ENCODE peak calls at places on chromosomes 2 and 18, in five cellular contexts. N is CD8-positive, alpha-beta T cell; H is upper lobe of right lung; E is transverse colon; X is AG10803. M is an unnamed sample.

GRCh38 chr2:128635361-128635900 is 316.8 kb upstream of the HS6ST1 start:
- DNase-seq in X (no peak), N (no peak), H (peak), E (no peak), M (peak)

GRCh38 chr18:32308493-32309120 is 118.8 kb downstream of the MEP1B start:
- DNase-seq in H (no peak), N (no peak), E (no peak), X (peak), M (peak)

GRCh38 chr2:191013876-191014652 is at the start of gene STAT1:
- DNase-seq in H (peak), N (peak), X (peak), E (peak), M (peak)

GRCh38 chr18:51514128-51514527 is 316.6 kb upstream of the MEX3C start:
- DNase-seq in E (no peak), N (no peak), H (no peak), X (no peak), M (no peak)

GRCh38 chr2:178237488-178238143 is 43.3 kb downstream of the OSBPL6 start:
- DNase-seq in E (no peak), X (no peak), H (no peak), N (no peak), M (peak)

GRCh38 chr2:102122909-102123308 is 19.6 kb upstream of the IL1R1 start:
- DNase-seq in N (no peak), H (no peak), E (no peak), X (no peak), M (no peak)

GRCh38 chr18:220708-221107 is 47.1 kb downstream of the THOC1 start:
- DNase-seq in N (no peak), E (no peak), X (no peak), H (no peak), M (no peak)

GRCh38 chr2:175837046-175837445 is 165.0 kb downstream of the LNPK start:
- DNase-seq in E (no peak), N (no peak), H (no peak), X (peak), M (peak)

GRCh38 chr2:149077861-149078260 is 39.4 kb downstream of the LYPD6B start:
- DNase-seq in H (no peak), E (no peak), X (no peak), N (no peak), M (no peak)

GRCh38 chr2:202056611-202057010 is 16.4 kb upstream of the KIAA2012 start:
- DNase-seq in N (no peak), X (no peak), E (no peak), H (no peak), M (peak)

GRCh38 chr2:9101763-9102425 is 98.4 kb upstream of the MBOAT2 start:
- DNase-seq in E (no peak), X (no peak), H (no peak), N (no peak), M (no peak)

GRCh38 chr18:24138884-24139616 is at the start of gene CABYR:
- DNase-seq in E (peak), H (peak), N (peak), X (peak), M (peak)

GRCh38 chr18:28185121-28185520 is 8.2 kb upstream of the CDH2 start:
- DNase-seq in X (no peak), N (no peak), H (no peak), E (no peak), M (no peak)

GRCh38 chr2:121960251-121960650 is 204.8 kb downstream of the TSN start:
- DNase-seq in X (no peak), N (no peak), E (no peak), H (no peak), M (no peak)

GRCh38 chr2:43405829-43406228 is 179.4 kb upstream of the ZFP36L2 start:
- DNase-seq in N (no peak), X (peak), E (no peak), H (no peak), M (no peak)

GRCh38 chr2:7673843-7674242 is 756.6 kb downstream of the RNF144A start:
- DNase-seq in E (no peak), X (peak), N (no peak), H (no peak), M (peak)

GRCh38 chr2:168272225-168272624 is 24.8 kb upstream of the STK39 start:
- DNase-seq in X (no peak), H (no peak), E (no peak), N (no peak), M (no peak)

GRCh38 chr2:12504443-12504842 is 212.3 kb upstream of the TRIB2 start:
- DNase-seq in X (peak), N (no peak), E (no peak), H (no peak), M (peak)

GRCh38 chr2:108412995-108413726 is 35.4 kb downstream of the SULT1C4 start:
- DNase-seq in N (no peak), E (no peak), X (peak), H (no peak), M (peak)

DNA sequence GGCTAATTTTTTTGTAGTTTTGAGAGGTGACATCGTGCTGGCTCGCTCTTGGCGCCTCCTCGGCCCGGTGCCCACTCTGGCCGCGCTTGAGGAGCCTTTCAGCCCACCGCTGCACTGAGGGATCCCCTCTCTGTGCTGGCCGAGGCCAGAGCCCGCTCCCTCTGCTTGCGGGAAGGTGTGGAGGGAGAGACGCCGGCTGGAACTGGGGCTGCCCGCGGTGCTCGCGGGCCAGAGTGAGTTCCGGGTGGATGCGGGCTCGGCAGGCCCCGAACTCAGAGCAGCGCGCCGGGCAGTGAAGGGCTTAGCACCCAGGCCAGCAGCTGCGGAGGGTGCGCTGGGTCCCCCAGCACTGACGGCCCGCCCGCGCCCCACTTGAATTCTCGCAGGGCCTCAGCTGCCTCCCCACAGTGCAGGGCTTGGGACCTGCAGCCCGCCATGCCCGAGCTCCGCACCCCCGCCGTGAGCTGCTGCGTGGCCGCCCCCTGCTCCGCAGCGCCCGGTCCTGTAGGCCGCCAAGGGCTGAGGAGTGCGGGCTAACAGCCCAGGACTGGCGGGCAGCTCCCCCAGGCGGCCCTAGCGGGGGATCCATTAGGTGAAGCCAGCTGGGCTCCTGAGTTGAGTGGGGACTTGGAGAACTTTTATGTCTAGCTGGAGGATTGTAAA is 113.2 kb upstream of the ZSWIM2 start:
- DNase-seq in E (no peak), H (no peak), N (no peak), X (no peak), M (no peak)
- TF ChIP-seq CTCF in E (no peak), H (no peak), N (no peak), X (no peak), M (no peak)

DNA sequence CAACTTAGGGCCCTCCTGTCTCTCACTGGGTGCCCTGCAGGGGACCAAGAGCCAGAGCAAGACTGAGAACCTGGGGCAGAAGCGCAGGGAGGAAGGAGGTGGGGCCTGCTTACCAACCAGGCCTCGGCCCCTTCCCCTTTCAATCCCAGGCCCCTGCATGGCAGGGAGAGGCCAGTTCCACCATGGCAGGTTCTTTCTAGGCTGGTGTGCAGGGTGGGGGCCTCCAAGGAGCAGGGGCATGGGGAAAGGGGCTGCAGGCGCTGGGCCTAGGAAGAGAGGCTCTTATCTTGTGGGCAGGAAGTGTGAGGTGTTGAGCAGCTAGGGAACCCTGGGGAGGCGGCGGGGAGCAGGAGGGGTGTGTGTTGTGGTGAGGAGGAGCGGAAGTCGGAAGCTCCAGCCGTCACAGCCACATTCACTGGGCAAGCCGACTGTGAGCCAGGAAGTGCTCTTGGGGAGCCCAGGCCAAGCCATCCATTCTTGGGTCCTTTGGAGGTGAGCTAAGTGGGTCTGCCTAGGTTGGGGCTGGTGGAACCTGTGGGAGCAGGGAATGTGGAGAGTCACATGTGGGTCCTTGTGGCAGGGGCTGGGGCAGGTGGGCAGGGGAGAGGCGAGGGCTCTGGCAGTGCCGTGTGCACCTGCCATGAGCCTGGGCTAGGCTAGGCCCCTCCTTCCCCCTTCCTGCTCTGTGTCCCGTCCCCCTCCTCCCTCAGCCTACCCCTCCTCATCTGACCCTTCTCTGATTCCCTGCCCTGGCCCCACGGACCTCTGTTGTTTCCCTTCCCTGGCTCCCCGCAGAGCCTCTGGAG is at the start of gene PSD4:
- DNase-seq in E (peak), N (peak), H (peak), X (no peak), M (no peak)
- H3K4me3 ChIP-seq in E (peak), N (peak), H (peak), X (no peak), M (no peak)

GRCh38 chr2:27409321-27410073 is at the start of gene PPM1G:
- DNase-seq in E (peak), H (peak), X (peak), N (peak), M (peak)
- TF ChIP-seq CTCF in E (no peak), H (no peak), X (no peak), N (no peak), M (no peak)

GRCh38 chr2:46347649-46348280 is 50.6 kb downstream of the EPAS1 start:
- DNase-seq in X (no peak), E (no peak), N (no peak), H (no peak), M (no peak)

GRCh38 chr2:46351388-46352141 is 54.4 kb downstream of the EPAS1 start:
- DNase-seq in E (peak), H (no peak), N (peak), X (no peak), M (no peak)

GRCh38 chr2:46352621-46353020 is 55.4 kb downstream of the EPAS1 start:
- DNase-seq in X (no peak), E (no peak), H (no peak), N (no peak), M (no peak)

GRCh38 chr2:46349115-46349547 is 51.9 kb downstream of the EPAS1 start:
- DNase-seq in E (no peak), H (no peak), N (no peak), X (no peak), M (no peak)

GRCh38 chr2:46350030-46350699 is 53.0 kb downstream of the EPAS1 start:
- DNase-seq in H (no peak), N (no peak), X (no peak), E (no peak), M (no peak)
- H3K4me3 ChIP-seq in H (no peak), N (no peak), X (no peak), E (no peak), M (no peak)

GRCh38 chr2:30702694-30703093 is 104.6 kb downstream of the CAPN13 start:
- DNase-seq in H (no peak), N (no peak), X (peak), E (no peak), M (no peak)
- TF ChIP-seq CTCF in H (no peak), N (no peak), X (no peak), E (no peak), M (no peak)

DNA sequence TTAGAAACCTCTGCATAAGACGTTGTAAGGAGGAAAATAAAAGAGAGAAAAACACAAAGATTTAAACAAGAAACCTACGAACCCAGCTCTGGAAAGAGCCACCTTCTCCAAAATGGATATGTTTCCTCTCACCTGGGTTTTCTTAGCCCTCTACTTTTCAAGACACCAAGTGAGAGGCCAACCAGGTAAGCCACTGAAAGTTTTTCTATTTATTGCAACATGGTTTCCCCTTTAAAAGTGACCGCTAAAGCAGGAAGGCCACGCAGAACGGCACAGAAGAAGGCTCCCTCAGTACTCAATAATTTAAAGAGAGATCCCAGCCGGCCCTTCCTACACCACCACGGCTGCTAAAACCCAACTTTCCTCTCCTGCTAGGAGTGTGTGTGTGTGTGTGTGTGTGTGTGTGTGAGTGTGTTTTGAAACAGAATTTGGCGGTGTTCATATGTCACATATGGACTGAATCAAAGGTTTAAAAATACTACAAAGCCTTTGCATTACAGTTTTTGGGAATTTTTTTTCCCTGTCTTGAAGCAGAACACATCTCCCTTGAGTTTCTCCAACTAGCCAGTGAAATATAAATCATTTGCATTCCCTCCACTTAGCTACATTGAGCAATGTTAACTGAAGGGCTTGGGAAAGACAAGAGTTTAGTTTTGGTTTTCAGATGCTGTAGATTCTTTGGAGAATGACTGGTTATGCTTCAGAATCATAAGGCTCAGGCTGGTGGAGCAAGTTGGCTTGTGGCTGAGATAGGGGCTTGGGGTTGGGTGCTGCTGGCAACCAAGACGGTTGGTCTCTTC is 1.1 kb downstream of the NRP2 start:
- DNase-seq in X (peak), H (no peak), E (no peak), N (no peak), M (peak)
- H3K4me3 ChIP-seq in X (peak), H (peak), E (peak), N (no peak), M (peak)

GRCh38 chr2:239822146-239822945 is 202.8 kb downstream of the NDUFA10 start:
- DNase-seq in E (no peak), H (peak), X (no peak), N (no peak), M (no peak)

GRCh38 chr2:239819091-239819973 is 205.8 kb downstream of the NDUFA10 start:
- DNase-seq in H (peak), E (no peak), X (no peak), N (no peak), M (no peak)

GRCh38 chr2:239819974-239820555 is 205.1 kb downstream of the NDUFA10 start:
- DNase-seq in H (peak), N (no peak), X (no peak), E (no peak), M (peak)

GRCh38 chr2:239821694-239822075 is 203.5 kb downstream of the NDUFA10 start:
- DNase-seq in X (no peak), H (peak), N (no peak), E (no peak), M (no peak)

GRCh38 chr2:239820836-239821693 is 204.1 kb downstream of the NDUFA10 start:
- DNase-seq in N (no peak), H (peak), X (no peak), E (no peak), M (no peak)
- TF ChIP-seq CTCF in N (no peak), H (no peak), X (no peak), E (no peak), M (no peak)

DNA sequence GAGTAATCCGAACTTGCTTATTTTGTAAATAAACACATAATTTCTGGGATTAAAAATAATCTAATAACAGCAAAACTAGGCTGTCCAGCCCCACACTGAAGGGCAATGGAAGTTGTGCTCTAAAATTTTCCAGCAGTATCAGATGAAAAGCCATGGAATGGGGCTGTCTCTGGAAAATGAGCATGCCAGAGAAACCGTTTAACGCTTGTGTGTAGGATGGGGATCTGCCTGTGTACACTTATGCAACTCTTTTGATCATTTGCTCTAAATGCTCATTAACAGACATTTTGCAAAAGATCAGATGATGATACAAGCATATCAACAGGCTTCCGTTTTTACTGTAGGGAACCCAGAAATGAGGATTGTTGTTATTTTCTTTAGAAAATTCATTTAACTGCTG is 177.6 kb downstream of the SLC8A1 start:
- DNase-seq in E (no peak), X (no peak), N (no peak), H (no peak), M (no peak)
- H3K4me3 ChIP-seq in E (no peak), X (no peak), N (no peak), H (no peak), M (no peak)

DNA sequence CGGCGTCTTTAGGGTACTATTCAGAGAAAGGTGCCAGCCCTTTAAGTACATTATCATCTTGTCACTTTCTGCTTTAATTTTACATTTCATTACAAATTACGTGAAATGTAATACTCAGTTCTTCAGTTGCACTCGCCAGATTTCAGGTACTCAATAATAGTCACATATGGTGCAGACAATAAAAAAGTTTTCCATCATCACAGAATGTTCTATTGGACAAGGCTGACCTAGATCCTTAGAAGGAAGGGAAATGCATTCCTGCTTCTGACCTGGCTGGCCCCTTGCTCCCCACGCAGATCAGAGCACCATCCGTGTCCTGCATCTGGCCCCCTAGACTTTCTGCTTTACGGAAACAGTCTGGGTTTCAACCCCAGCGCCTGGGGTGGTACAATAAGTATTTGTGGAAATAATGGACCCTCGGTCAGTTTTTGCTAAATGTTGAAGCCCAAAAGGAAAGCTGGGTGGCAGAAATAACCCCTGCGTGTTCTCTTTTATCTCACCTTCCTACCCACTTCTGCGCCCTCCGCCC is 681 bp upstream of the C2orf72 start:
- DNase-seq in X (no peak), H (peak), N (no peak), E (no peak), M (no peak)
- TF ChIP-seq CTCF in X (no peak), H (no peak), N (no peak), E (no peak), M (no peak)

M was measured in fibroblast of mammary gland.